ENCODE peak calls at places on chromosome 18, in four cellular contexts. U is fibroblast of mammary gland; L is suprapubic skin; Y is CD4-positive, alpha-beta T cell. P is an unnamed sample.

GRCh38 chr18:37252342-37252741 is 313.3 kb downstream of the CELF4 start:
- DNase-seq in U (no peak), Y (no peak), L (no peak), P (no peak)

GRCh38 chr18:45997689-45998088 is 30.6 kb upstream of the EPG5 start:
- DNase-seq in U (no peak), Y (peak; percentile 42), L (no peak), P (no peak)

GRCh38 chr18:12769644-12770440 is 67.0 kb downstream of the PSMG2 start:
- DNase-seq in Y (no peak), L (peak; percentile 28), U (peak; percentile 35), P (no peak)

GRCh38 chr18:34092796-34093195 is 131.9 kb downstream of the NOL4 start:
- DNase-seq in U (no peak), L (no peak), Y (no peak), P (no peak)

GRCh38 chr18:13368080-13368813 is 149.7 kb downstream of the LDLRAD4 start:
- DNase-seq in U (no peak), L (no peak), Y (no peak), P (no peak)

GRCh38 chr18:40004246-40004645 is 1950.8 kb upstream of the PIK3C3 start:
- DNase-seq in U (no peak), Y (no peak), L (no peak), P (no peak)

GRCh38 chr18:57666818-57667497 is 45.3 kb upstream of the NARS1 start:
- DNase-seq in Y (no peak), U (peak; percentile 90), L (no peak), P (no peak)

GRCh38 chr18:56245856-56246575 is 392.4 kb downstream of the TXNL1 start:
- DNase-seq in L (no peak), U (peak; percentile 36), Y (no peak), P (no peak)

GRCh38 chr18:44839239-44839666 is 158.6 kb downstream of the SETBP1 start:
- DNase-seq in L (no peak), Y (peak; percentile 56), U (peak; percentile 61), P (peak; percentile 58)

GRCh38 chr18:33051397-33051796 is 278.6 kb upstream of the KLHL14 start:
- DNase-seq in U (peak; percentile 9), L (no peak), Y (no peak), P (no peak)

GRCh38 chr18:32879497-32879896 is 106.7 kb upstream of the KLHL14 start:
- DNase-seq in U (no peak), L (no peak), Y (no peak), P (no peak)

GRCh38 chr18:74635202-74635969 is 37.7 kb downstream of the ZNF407 start:
- DNase-seq in Y (no peak), U (no peak), L (no peak), P (no peak)

GRCh38 chr18:56036673-56037072 is 448.7 kb upstream of the TCF4 start:
- DNase-seq in L (no peak), U (peak; percentile 3), Y (no peak), P (no peak)

GRCh38 chr18:58078889-58079573 is 35.0 kb downstream of the NEDD4L start:
- DNase-seq in L (no peak), U (no peak), Y (no peak), P (no peak)

GRCh38 chr18:6683112-6683876 is 46.2 kb upstream of the ARHGAP28 start:
- DNase-seq in U (no peak), Y (no peak), L (no peak), P (no peak)

GRCh38 chr18:70981400-70982140 is 692.7 kb downstream of the SOCS6 start:
- DNase-seq in Y (no peak), L (no peak), U (no peak), P (no peak)

GRCh38 chr18:56068030-56068671 is 480.2 kb upstream of the TCF4 start:
- DNase-seq in Y (no peak), U (peak; percentile 81), L (no peak), P (no peak)

GRCh38 chr18:70931942-70932814 is 643.3 kb downstream of the SOCS6 start:
- DNase-seq in U (peak; percentile 45), Y (no peak), L (no peak), P (no peak)

GRCh38 chr18:43277164-43277600 is at the start of gene SYT4:
- DNase-seq in U (peak; percentile 36), L (no peak), Y (no peak), P (no peak)

GRCh38 chr18:48796491-48797205 is 154.1 kb downstream of the SMAD7 start:
- DNase-seq in L (peak; percentile 31), U (no peak), Y (peak; percentile 5), P (no peak)

DNA sequence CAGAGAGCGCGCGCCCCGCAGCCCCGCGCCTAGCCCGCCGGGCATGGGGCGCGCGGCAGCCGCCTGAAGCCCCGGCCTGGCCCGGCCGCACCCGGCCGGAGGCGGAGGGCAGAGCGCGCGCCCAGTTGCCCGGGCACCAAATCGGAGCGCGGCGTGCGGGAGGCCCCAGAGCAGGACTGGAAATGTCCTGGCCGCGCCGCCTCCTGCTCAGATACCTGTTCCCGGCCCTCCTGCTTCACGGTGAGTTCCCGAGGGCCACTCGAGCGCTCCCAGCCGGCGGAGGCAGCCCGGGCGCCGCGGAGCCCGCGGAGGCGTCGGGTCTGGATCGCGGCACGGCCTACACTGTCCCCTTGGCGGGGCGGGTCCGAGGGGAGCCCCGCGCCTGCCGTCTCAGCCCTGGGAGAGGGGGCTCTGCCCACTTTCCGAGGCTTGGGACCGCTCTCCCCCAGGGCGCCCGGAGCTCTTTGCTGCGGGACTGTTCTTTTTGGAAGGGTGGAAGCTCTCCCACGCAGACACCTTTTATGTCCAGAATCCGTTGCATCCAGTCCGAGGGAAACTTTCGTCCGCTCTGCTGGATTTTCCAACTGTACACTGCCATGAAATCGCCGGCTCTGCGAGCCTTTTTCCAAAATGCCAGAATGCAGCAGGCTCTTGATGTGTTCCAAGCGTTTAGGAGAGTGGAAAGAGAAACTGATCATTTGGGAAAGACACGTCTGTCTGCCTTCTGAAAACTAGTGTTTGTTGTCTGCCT is 540 bp downstream of the APCDD1 start:
- DNase-seq in L (no peak), U (peak; percentile 9), Y (no peak), P (no peak)
- TF ChIP-seq CTCF in L (no peak), U (no peak), Y (no peak), P (no peak)

GRCh38 chr18:8704361-8705279 is 736 bp upstream of the MTCL1 start:
- DNase-seq in L (peak; percentile 91), Y (peak; percentile 87), U (peak; percentile 74), P (peak; percentile 89)
- TF ChIP-seq CTCF in L (no peak), Y (no peak), U (no peak), P (no peak)

GRCh38 chr18:50989711-50990110 is 21.9 kb downstream of the ELAC1 start:
- DNase-seq in U (no peak), L (no peak), Y (no peak), P (no peak)

GRCh38 chr18:50982086-50982801 is 14.4 kb downstream of the ELAC1 start:
- DNase-seq in L (no peak), Y (no peak), U (no peak), P (no peak)

GRCh38 chr18:50986360-50987087 is 18.7 kb downstream of the ELAC1 start:
- DNase-seq in Y (no peak), L (no peak), U (peak; percentile 73), P (no peak)

GRCh38 chr18:50982802-50983179 is 15.0 kb downstream of the ELAC1 start:
- DNase-seq in L (no peak), Y (no peak), U (peak; percentile 48), P (no peak)

DNA sequence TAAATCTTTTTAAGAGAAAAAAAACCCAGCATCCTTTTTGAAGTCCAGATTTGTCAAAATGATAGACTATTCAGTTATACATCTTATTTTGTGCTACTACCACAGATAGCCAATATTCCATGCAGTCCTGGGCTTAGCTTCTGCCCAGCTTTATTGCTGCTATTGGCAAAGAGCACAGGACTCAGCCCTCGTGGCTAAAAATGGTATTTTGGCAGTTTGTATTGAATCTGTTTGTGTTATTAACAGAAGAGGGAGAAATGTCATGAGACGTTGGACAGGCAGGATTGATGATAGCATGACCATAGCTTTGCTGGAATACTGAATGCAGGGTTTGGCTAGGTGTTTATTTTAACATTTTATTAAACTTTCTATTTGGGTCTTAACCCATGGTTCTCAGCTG is 19.4 kb downstream of the ELAC1 start:
- DNase-seq in U (no peak), L (no peak), Y (no peak), P (no peak)
- TF ChIP-seq CTCF in U (no peak), L (no peak), Y (no peak), P (no peak)

GRCh38 chr18:63183952-63184351 is 135.6 kb downstream of the BCL2 start:
- DNase-seq in U (no peak), Y (no peak), L (no peak), P (no peak)
- TF ChIP-seq CTCF in U (no peak), Y (no peak), L (no peak), P (no peak)